ENCODE peak calls at places on chromosomes 7 and 10, in ten cellular contexts. A is GM06990; U is psoas muscle; Q is IMR-90; Z is astrocyte of the spinal cord; T is WTC11; Y is brain microvascular endothelial cell; M is CD8-positive, alpha-beta T cell; H is mesothelial cell of epicardium; G is ovary. X is an unnamed sample.

GRCh38 chr10:106959521-106959920 is 205.0 kb downstream of the SORCS1 start:
- DNase-seq in Q (no peak), U (no peak), H (no peak), A (no peak), T (no peak), Y (no peak), G (no peak), Z (no peak), M (no peak), X (no peak)

GRCh38 chr10:59762505-59762904 is 9.2 kb upstream of the MRLN start:
- DNase-seq in T (no peak), Z (no peak), A (no peak), Q (no peak), M (no peak), Y (no peak), G (no peak), H (no peak), U (no peak), X (no peak)

GRCh38 chr7:73740771-73741170 is 2.2 kb upstream of the ABHD11 start:
- DNase-seq in A (no peak), Y (no peak), M (no peak), Q (no peak), H (no peak), Z (no peak), U (no peak), T (no peak), G (no peak), X (no peak)

GRCh38 chr7:140857048-140857447 is 67.7 kb downstream of the BRAF start:
- DNase-seq in T (no peak), G (no peak), M (no peak), Q (peak; percentile 10), H (no peak), U (no peak), Z (peak; percentile 8), A (no peak), Y (peak; percentile 3), X (no peak)

GRCh38 chr10:95605163-95605562 is 44.0 kb upstream of the SORBS1 start:
- DNase-seq in Y (no peak), A (no peak), G (no peak), Q (no peak), H (no peak), Z (peak; percentile 7), U (no peak), T (no peak), M (no peak), X (no peak)

GRCh38 chr10:109987413-109987812 is 20.4 kb upstream of the ADD3 start:
- DNase-seq in U (no peak), H (no peak), M (no peak), G (no peak), T (no peak), A (no peak), Q (peak; percentile 89), Y (peak; percentile 73), Z (peak; percentile 85), X (no peak)

GRCh38 chr10:54799491-54799890 is 1.5 kb downstream of the PCDH15 start:
- DNase-seq in H (no peak), Y (no peak), T (no peak), U (no peak), A (no peak), G (no peak), Q (no peak), Z (no peak), M (no peak), X (no peak)

GRCh38 chr10:112520864-112521263 is 73.8 kb downstream of the VTI1A start:
- DNase-seq in Y (no peak), A (no peak), H (no peak), Z (no peak), G (no peak), Q (no peak), T (no peak), U (no peak), M (no peak), X (no peak)

GRCh38 chr10:94757916-94758315 is 4.6 kb upstream of the CYP2C19 start:
- DNase-seq in U (no peak), H (no peak), M (no peak), G (no peak), Z (no peak), Q (no peak), A (no peak), T (peak; percentile 27), Y (no peak), X (no peak)

GRCh38 chr7:48274662-48275061 is 103.4 kb downstream of the ABCA13 start:
- DNase-seq in T (no peak), Z (peak; percentile 49), M (no peak), A (no peak), H (no peak), Y (peak; percentile 59), U (no peak), G (no peak), Q (peak; percentile 37), X (no peak)

DNA sequence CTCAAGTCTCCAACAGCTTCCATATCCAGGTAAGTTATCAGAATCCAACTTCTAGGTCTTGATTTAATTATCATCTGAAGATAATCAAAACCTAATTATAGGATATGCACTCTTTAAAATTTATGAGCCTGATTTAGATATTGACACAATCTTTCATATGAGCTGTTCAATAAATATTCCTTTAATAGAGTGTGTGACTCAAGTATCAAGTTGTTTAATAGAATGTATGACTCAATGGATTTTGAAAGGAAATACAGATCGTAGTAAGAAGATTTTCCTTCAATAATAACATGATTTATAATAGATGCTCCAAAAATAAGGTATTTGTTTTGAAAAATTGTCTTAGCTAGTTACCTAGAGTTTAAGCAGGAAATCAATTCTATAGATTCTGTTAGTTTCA is 97.8 kb downstream of the ABCA13 start:
- DNase-seq in A (no peak), Q (peak; percentile 18), T (no peak), M (no peak), U (no peak), Z (no peak), G (no peak), Y (no peak), H (no peak), X (no peak)
- TF ChIP-seq CTCF in A (no peak), Q (no peak), T (no peak), M (no peak), U (no peak), Z (no peak), G (no peak), Y (no peak), H (no peak), X (no peak)

GRCh38 chr7:7969306-7970112 is 913 bp downstream of the GLCCI1 start:
- DNase-seq in U (peak; percentile 20), Q (peak; percentile 40), M (peak; percentile 24), G (peak; percentile 42), A (peak; percentile 71), Z (peak; percentile 46), T (peak; percentile 40), Y (peak; percentile 33), H (peak; percentile 51), X (peak; percentile 22)
- TF ChIP-seq CTCF in U (no peak), Q (no peak), M (no peak), G (no peak), A (no peak), Z (peak; percentile 8), T (no peak), Y (peak; percentile 17), H (no peak), X (peak; percentile 34)

GRCh38 chr7:142300689-142301088 is 42.8 kb upstream of the PRSS58 start:
- DNase-seq in M (no peak), Z (no peak), G (no peak), Q (no peak), U (no peak), H (no peak), Y (no peak), T (peak; percentile 87), A (no peak), X (no peak)

GRCh38 chr7:142299226-142299625 is 41.4 kb upstream of the PRSS58 start:
- DNase-seq in G (no peak), T (no peak), Z (no peak), Y (no peak), A (no peak), U (no peak), Q (no peak), H (no peak), M (no peak), X (no peak)

GRCh38 chr7:142301299-142301698 is 43.4 kb upstream of the PRSS58 start:
- DNase-seq in U (no peak), H (no peak), A (no peak), Y (no peak), Z (no peak), T (no peak), M (no peak), Q (no peak), G (no peak), X (no peak)

GRCh38 chr7:142303650-142304049 is 45.8 kb upstream of the PRSS58 start:
- DNase-seq in Z (no peak), G (no peak), Q (no peak), M (no peak), H (no peak), A (no peak), T (no peak), Y (no peak), U (no peak), X (no peak)

DNA sequence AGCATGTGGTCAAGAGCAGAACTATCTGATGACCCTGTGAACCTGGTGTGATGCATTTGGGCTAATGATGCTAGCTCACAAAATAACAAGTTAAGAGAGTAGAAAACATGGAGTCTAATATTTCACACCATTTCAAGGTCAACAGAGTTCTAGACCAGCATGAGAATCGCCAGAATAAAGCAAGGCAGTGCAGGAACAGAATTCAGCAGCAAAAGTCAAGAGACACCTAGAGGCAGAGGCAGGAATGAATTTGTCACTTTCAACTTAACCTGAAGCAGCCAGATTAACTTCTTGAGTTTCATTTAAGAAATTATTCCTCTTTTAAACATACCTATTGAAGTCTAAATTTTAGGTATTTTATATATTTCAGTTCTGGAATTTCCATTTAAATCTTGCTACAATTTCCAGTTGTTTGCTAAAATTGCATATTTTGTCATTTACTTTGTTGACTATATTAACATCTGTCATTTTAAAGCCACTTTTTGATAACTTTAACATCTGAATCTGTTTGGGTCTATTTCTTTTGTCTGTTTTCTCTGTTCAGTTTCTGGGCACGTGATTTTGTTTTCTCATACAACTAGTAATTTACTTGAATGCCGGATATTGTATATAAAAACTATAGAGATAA is 44.2 kb upstream of the PRSS58 start:
- DNase-seq in Y (no peak), U (no peak), H (no peak), Z (peak; percentile 12), A (no peak), T (no peak), Q (no peak), G (no peak), M (no peak), X (no peak)
- TF ChIP-seq CTCF in Y (peak; percentile 78), U (no peak), H (peak; percentile 30), Z (peak; percentile 52), A (peak; percentile 68), T (no peak), Q (peak; percentile 19), G (no peak), M (peak; percentile 38), X (peak; percentile 59)

GRCh38 chr10:123287594-123288247 is 133.5 kb downstream of the BUB3 start:
- DNase-seq in M (no peak), Y (peak; percentile 7), Q (peak; percentile 2), G (no peak), Z (peak; percentile 23), U (no peak), A (no peak), H (no peak), T (no peak), X (no peak)

GRCh38 chr10:123278445-123278844 is 124.2 kb downstream of the BUB3 start:
- DNase-seq in Q (no peak), U (no peak), G (no peak), A (no peak), H (no peak), T (no peak), Z (no peak), M (no peak), Y (no peak), X (no peak)

GRCh38 chr10:123289432-123289831 is 135.2 kb downstream of the BUB3 start:
- DNase-seq in Q (no peak), G (no peak), A (no peak), T (no peak), U (no peak), Z (no peak), Y (no peak), M (no peak), H (no peak), X (no peak)

GRCh38 chr10:123284022-123284421 is 129.8 kb downstream of the BUB3 start:
- DNase-seq in Z (no peak), Y (no peak), A (no peak), H (no peak), Q (no peak), U (no peak), M (no peak), G (no peak), T (no peak), X (no peak)
- TF ChIP-seq CTCF in Z (no peak), Y (peak; percentile 27), A (peak; percentile 13), H (no peak), Q (no peak), U (no peak), M (no peak), G (no peak), T (no peak), X (peak; percentile 14)

X was measured in progenitor cell of endocrine pancreas.